ENCODE peak calls at places on chromosomes 5 and 9, in four cellular contexts. One of them, this sample, is unnamed.

GRCh38 chr5:157665467-157666085 is 5.8 kb upstream of the C5orf52 start:
- DNase-seq in coronary artery: no peak
- DNase-seq in lung: no peak
- DNase-seq in AG04450: peak
- DNase-seq in this sample: no peak

GRCh38 chr5:6818594-6819512 is 105.6 kb downstream of the TENT4A start:
- DNase-seq in coronary artery: no peak
- DNase-seq in lung: no peak
- DNase-seq in AG04450: no peak
- DNase-seq in this sample: no peak

GRCh38 chr9:110936252-110936651 is 102.0 kb downstream of the LPAR1 start:
- DNase-seq in coronary artery: no peak
- DNase-seq in lung: no peak
- DNase-seq in AG04450: no peak
- DNase-seq in this sample: no peak

GRCh38 chr9:5735072-5735471 is 97.8 kb downstream of the ERMP1 start:
- DNase-seq in coronary artery: no peak
- DNase-seq in lung: no peak
- DNase-seq in AG04450: no peak
- DNase-seq in this sample: no peak

GRCh38 chr9:128420651-128421473 is at the start of gene CERCAM:
- DNase-seq in coronary artery: no peak
- DNase-seq in lung: peak
- DNase-seq in AG04450: no peak
- DNase-seq in this sample: no peak

GRCh38 chr9:123420560-123421210 is 64.7 kb downstream of the CRB2 start:
- DNase-seq in coronary artery: no peak
- DNase-seq in lung: no peak
- DNase-seq in AG04450: no peak
- DNase-seq in this sample: no peak

GRCh38 chr9:113978954-113979712 is 99.0 kb downstream of the AMBP start:
- DNase-seq in coronary artery: no peak
- DNase-seq in lung: no peak
- DNase-seq in AG04450: no peak
- DNase-seq in this sample: peak

GRCh38 chr5:95962785-95963184 is 1.1 kb upstream of the ELL2 start:
- DNase-seq in coronary artery: no peak
- DNase-seq in lung: no peak
- DNase-seq in AG04450: no peak
- DNase-seq in this sample: no peak

GRCh38 chr5:43191740-43192557 is at the start of gene NIM1K:
- DNase-seq in coronary artery: no peak
- DNase-seq in lung: peak
- DNase-seq in AG04450: no peak
- DNase-seq in this sample: no peak

GRCh38 chr9:36437790-36438189 is 37.7 kb upstream of the RNF38 start:
- DNase-seq in coronary artery: no peak
- DNase-seq in lung: no peak
- DNase-seq in AG04450: no peak
- DNase-seq in this sample: no peak

GRCh38 chr5:14108170-14108996 is 34.8 kb upstream of the TRIO start:
- DNase-seq in coronary artery: no peak
- DNase-seq in lung: peak
- DNase-seq in AG04450: peak
- DNase-seq in this sample: peak

GRCh38 chr5:148209151-148209550 is 6.3 kb downstream of the SPINK6 start:
- DNase-seq in coronary artery: no peak
- DNase-seq in lung: no peak
- DNase-seq in AG04450: no peak
- DNase-seq in this sample: no peak

GRCh38 chr5:144429905-144430304 is 259.2 kb downstream of the KCTD16 start:
- DNase-seq in coronary artery: no peak
- DNase-seq in lung: no peak
- DNase-seq in AG04450: no peak
- DNase-seq in this sample: no peak

GRCh38 chr9:131398204-131398603 is 4.3 kb downstream of the PRRC2B start:
- DNase-seq in coronary artery: no peak
- DNase-seq in lung: peak
- DNase-seq in AG04450: no peak
- DNase-seq in this sample: no peak

GRCh38 chr5:6753851-6754250 is 40.6 kb downstream of the TENT4A start:
- DNase-seq in coronary artery: no peak
- DNase-seq in lung: no peak
- DNase-seq in AG04450: no peak
- DNase-seq in this sample: no peak

GRCh38 chr9:94993821-94994165 is 267.3 kb downstream of the AOPEP start:
- DNase-seq in coronary artery: no peak
- DNase-seq in lung: no peak
- DNase-seq in AG04450: no peak
- DNase-seq in this sample: no peak

GRCh38 chr5:179135006-179135405 is 74.8 kb downstream of the ZNF354C start:
- DNase-seq in coronary artery: no peak
- DNase-seq in lung: no peak
- DNase-seq in AG04450: no peak
- DNase-seq in this sample: no peak

GRCh38 chr5:68751651-68752050 is 342.2 kb upstream of the SLC30A5 start:
- DNase-seq in coronary artery: no peak
- DNase-seq in lung: no peak
- DNase-seq in AG04450: no peak
- DNase-seq in this sample: no peak

GRCh38 chr9:76369583-76369982 is 24.6 kb downstream of the RFK start:
- DNase-seq in coronary artery: no peak
- DNase-seq in lung: peak
- DNase-seq in AG04450: peak
- DNase-seq in this sample: no peak

GRCh38 chr5:15116996-15117395 is 245.4 kb upstream of the ANKH start:
- DNase-seq in coronary artery: no peak
- DNase-seq in lung: no peak
- DNase-seq in AG04450: no peak
- DNase-seq in this sample: peak

GRCh38 chr9:131238402-131239021 is 37.8 kb downstream of the FAM78A start:
- DNase-seq in coronary artery: no peak
- DNase-seq in lung: no peak
- DNase-seq in AG04450: no peak
- DNase-seq in this sample: no peak

GRCh38 chr5:66849803-66850202 is 253.6 kb downstream of the MAST4 start:
- DNase-seq in coronary artery: no peak
- DNase-seq in lung: no peak
- DNase-seq in AG04450: no peak
- DNase-seq in this sample: no peak

GRCh38 chr5:150511641-150512367 is 3.9 kb downstream of the NDST1 start:
- DNase-seq in coronary artery: no peak
- DNase-seq in lung: no peak
- DNase-seq in AG04450: no peak
- DNase-seq in this sample: peak

GRCh38 chr5:124910354-124911016 is 164.0 kb upstream of the ZNF608 start:
- DNase-seq in coronary artery: no peak
- DNase-seq in lung: no peak
- DNase-seq in AG04450: no peak
- DNase-seq in this sample: no peak

GRCh38 chr5:124906339-124907097 is 160.1 kb upstream of the ZNF608 start:
- DNase-seq in coronary artery: peak
- DNase-seq in lung: peak
- DNase-seq in AG04450: peak
- DNase-seq in this sample: peak

GRCh38 chr5:124907098-124907644 is 160.7 kb upstream of the ZNF608 start:
- DNase-seq in coronary artery: no peak
- DNase-seq in lung: no peak
- DNase-seq in AG04450: no peak
- DNase-seq in this sample: no peak

GRCh38 chr5:124909734-124910133 is 163.3 kb upstream of the ZNF608 start:
- DNase-seq in coronary artery: no peak
- DNase-seq in lung: no peak
- DNase-seq in AG04450: no peak
- DNase-seq in this sample: no peak

GRCh38 chr5:124908603-124909451 is 162.4 kb upstream of the ZNF608 start:
- DNase-seq in coronary artery: no peak
- DNase-seq in lung: no peak
- DNase-seq in AG04450: no peak
- DNase-seq in this sample: no peak
- H3K4me3 ChIP-seq in coronary artery: no peak
- H3K4me3 ChIP-seq in lung: no peak
- H3K4me3 ChIP-seq in AG04450: no peak
- H3K4me3 ChIP-seq in this sample: no peak

DNA sequence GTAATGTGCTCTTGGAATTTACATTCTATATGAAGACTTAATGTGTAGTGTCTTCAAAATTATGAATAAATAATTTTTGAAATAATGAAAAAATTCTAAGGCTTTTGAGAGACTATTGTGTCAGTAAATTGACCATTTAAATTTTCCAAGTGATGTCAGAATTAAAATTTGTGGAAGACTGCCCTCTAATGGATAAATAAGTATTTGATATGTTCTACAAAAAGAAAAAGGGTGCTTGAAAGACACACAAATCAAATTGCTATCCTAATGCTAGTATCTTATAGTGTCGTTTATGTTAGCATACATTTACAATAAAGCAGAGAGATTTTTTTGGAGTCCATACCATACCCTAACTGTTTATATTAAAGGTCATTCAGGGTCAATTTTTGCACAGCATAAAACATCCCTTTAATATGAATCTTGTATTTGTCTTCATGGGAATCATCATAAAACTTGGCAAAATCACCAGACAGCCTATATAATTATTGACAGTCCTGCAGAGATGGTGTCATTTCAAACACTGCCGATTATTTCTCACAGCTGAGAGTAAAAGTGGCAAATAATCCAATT is 120.8 kb upstream of the SLC27A6 start:
- DNase-seq in coronary artery: no peak
- DNase-seq in lung: no peak
- DNase-seq in AG04450: no peak
- DNase-seq in this sample: no peak
- TF ChIP-seq CTCF in coronary artery: no peak
- TF ChIP-seq CTCF in lung: no peak
- TF ChIP-seq CTCF in AG04450: peak
- TF ChIP-seq CTCF in this sample: no peak

GRCh38 chr5:126780165-126780827 is 3.4 kb downstream of the LMNB1 start:
- DNase-seq in coronary artery: no peak
- DNase-seq in lung: no peak
- DNase-seq in AG04450: no peak
- DNase-seq in this sample: peak

GRCh38 chr5:126778675-126779403 is 1.9 kb downstream of the LMNB1 start:
- DNase-seq in coronary artery: no peak
- DNase-seq in lung: no peak
- DNase-seq in AG04450: no peak
- DNase-seq in this sample: no peak

GRCh38 chr5:126776499-126777256 is at the start of gene LMNB1:
- DNase-seq in coronary artery: peak
- DNase-seq in lung: peak
- DNase-seq in AG04450: peak
- DNase-seq in this sample: peak

GRCh38 chr5:126777257-126777973 is 479 bp downstream of the LMNB1 start:
- DNase-seq in coronary artery: no peak
- DNase-seq in lung: peak
- DNase-seq in AG04450: peak
- DNase-seq in this sample: no peak

GRCh38 chr5:126777974-126778674 is 1.2 kb downstream of the LMNB1 start:
- DNase-seq in coronary artery: peak
- DNase-seq in lung: peak
- DNase-seq in AG04450: peak
- DNase-seq in this sample: peak
- H3K4me3 ChIP-seq in coronary artery: peak
- H3K4me3 ChIP-seq in lung: peak
- H3K4me3 ChIP-seq in AG04450: peak
- H3K4me3 ChIP-seq in this sample: peak

GRCh38 chr9:86369810-86370209 is 15.6 kb upstream of the TUT7 start:
- DNase-seq in coronary artery: no peak
- DNase-seq in lung: no peak
- DNase-seq in AG04450: no peak
- DNase-seq in this sample: no peak

DNA sequence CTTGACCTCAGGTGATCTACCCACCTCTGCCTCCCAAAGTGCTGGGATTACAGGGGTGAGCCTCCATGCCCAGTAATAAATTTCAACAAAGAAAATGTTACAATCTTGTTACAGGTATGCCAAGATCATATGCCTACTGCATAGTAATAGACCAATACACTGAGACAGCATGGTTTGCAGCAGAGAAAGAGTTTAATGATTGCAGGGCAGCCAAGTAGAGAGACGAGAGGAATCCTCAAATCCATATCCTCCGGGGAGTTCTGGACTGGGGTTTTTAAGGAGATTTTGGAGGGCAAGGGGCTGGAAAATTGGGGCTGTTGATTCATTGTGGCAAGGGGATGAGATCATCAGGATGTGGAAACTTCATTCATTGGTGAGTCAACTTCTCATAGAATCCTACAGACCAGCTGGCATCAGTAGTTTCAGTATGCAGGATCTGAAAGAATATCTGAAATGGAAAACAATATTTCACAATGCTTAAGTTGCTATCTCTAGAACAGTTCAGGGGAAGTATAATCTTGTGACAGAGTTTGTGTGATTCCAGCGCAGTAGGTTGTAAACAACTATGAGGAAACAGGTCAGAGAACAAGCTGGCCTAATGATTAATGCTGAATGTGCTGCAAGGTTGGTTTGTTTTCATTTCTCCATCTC is 14.8 kb upstream of the TUT7 start:
- DNase-seq in coronary artery: no peak
- DNase-seq in lung: no peak
- DNase-seq in AG04450: peak
- DNase-seq in this sample: no peak
- TF ChIP-seq CTCF in coronary artery: no peak
- TF ChIP-seq CTCF in lung: no peak
- TF ChIP-seq CTCF in AG04450: no peak
- TF ChIP-seq CTCF in this sample: no peak

DNA sequence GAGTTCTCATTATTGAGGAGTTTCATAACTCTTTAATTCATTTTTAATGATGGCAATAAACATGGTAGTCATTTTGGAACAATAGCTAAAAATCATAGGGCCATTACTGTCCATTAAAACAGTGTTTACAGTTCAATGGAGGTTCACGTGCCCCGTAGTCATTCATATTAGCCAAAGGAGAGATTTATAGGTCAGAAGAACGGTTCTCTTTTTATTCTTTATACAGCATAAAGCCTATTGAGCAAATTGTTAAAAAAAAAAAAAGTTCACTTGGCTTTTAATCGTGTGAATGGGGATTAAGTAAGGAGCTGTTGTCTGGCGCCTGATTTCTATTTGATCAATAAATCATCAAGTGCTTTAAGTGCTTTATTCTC is 69.1 kb upstream of the TBCA start:
- DNase-seq in coronary artery: no peak
- DNase-seq in lung: no peak
- DNase-seq in AG04450: no peak
- DNase-seq in this sample: no peak
- H3K4me3 ChIP-seq in coronary artery: peak
- H3K4me3 ChIP-seq in lung: no peak
- H3K4me3 ChIP-seq in AG04450: no peak
- H3K4me3 ChIP-seq in this sample: no peak